ENCODE peak calls at places on chromosomes 1 and 21, in eight cellular contexts. Q is tibial artery, Y is brain microvascular endothelial cell, E is dorsolateral prefrontal cortex, M is esophagus squamous epithelium, I is cardiac muscle cell, G is neural crest cell, A is pancreas. K is an unnamed sample.

GRCh38 chr1:204634260-204634910 is 51.2 kb downstream of the LRRN2 start:
- DNase-seq in Q (no peak), Y (no peak), E (no peak), M (no peak), I (no peak), G (no peak), A (no peak), K (no peak)

GRCh38 chr1:200739499-200740290 is 1.0 kb downstream of the CAMSAP2 start:
- DNase-seq in Q (peak), Y (no peak), E (no peak), M (no peak), I (peak), G (peak), A (peak), K (no peak)

GRCh38 chr1:32868085-32868484 is 2.6 kb downstream of the FNDC5 start:
- DNase-seq in Q (no peak), Y (no peak), E (no peak), M (no peak), I (no peak), G (no peak), A (no peak), K (no peak)

GRCh38 chr1:233815357-233815756 is 89.1 kb upstream of the SLC35F3 start:
- DNase-seq in Q (no peak), Y (no peak), E (no peak), M (no peak), I (no peak), G (no peak), A (no peak), K (no peak)

GRCh38 chr21:41399401-41399800 is 26.6 kb upstream of the MX1 start:
- DNase-seq in Q (no peak), Y (no peak), E (no peak), M (no peak), I (no peak), G (no peak), A (no peak), K (no peak)

GRCh38 chr1:195717651-195718050 is 890.6 kb downstream of the KCNT2 start:
- DNase-seq in Q (no peak), Y (no peak), E (no peak), M (no peak), I (peak), G (no peak), A (no peak), K (peak)

GRCh38 chr1:43530483-43531452 is at the start of gene PTPRF:
- DNase-seq in Q (no peak), Y (no peak), E (peak), M (no peak), I (peak), G (peak), A (peak), K (peak)

GRCh38 chr1:24381256-24381655 is 32.3 kb downstream of the STPG1 start:
- DNase-seq in Q (no peak), Y (no peak), E (no peak), M (no peak), I (no peak), G (no peak), A (no peak), K (no peak)

GRCh38 chr1:203668401-203668800 is 41.8 kb downstream of the ATP2B4 start:
- DNase-seq in Q (no peak), Y (no peak), E (no peak), M (no peak), I (no peak), G (no peak), A (no peak), K (no peak)

GRCh38 chr1:151196292-151196800 is 2.0 kb upstream of the PIP5K1A start:
- DNase-seq in Q (peak), Y (peak), E (peak), M (no peak), I (peak), G (peak), A (peak), K (peak)

GRCh38 chr1:162487241-162487640 is 10.4 kb upstream of the UHMK1 start:
- DNase-seq in Q (no peak), Y (no peak), E (no peak), M (no peak), I (no peak), G (no peak), A (no peak), K (no peak)

GRCh38 chr1:6207921-6208320 is 2.0 kb downstream of the RNF207 start:
- DNase-seq in Q (no peak), Y (no peak), E (no peak), M (no peak), I (no peak), G (no peak), A (no peak), K (no peak)

GRCh38 chr1:6211731-6212130 is 5.8 kb downstream of the RNF207 start:
- DNase-seq in Q (no peak), Y (no peak), E (no peak), M (no peak), I (no peak), G (no peak), A (no peak), K (no peak)

GRCh38 chr1:6210606-6211355 is 4.9 kb downstream of the RNF207 start:
- DNase-seq in Q (no peak), Y (no peak), E (no peak), M (no peak), I (no peak), G (no peak), A (no peak), K (no peak)

GRCh38 chr1:6208723-6209660 is 3.1 kb downstream of the RNF207 start:
- DNase-seq in Q (no peak), Y (no peak), E (peak), M (no peak), I (peak), G (peak), A (peak), K (peak)

DNA sequence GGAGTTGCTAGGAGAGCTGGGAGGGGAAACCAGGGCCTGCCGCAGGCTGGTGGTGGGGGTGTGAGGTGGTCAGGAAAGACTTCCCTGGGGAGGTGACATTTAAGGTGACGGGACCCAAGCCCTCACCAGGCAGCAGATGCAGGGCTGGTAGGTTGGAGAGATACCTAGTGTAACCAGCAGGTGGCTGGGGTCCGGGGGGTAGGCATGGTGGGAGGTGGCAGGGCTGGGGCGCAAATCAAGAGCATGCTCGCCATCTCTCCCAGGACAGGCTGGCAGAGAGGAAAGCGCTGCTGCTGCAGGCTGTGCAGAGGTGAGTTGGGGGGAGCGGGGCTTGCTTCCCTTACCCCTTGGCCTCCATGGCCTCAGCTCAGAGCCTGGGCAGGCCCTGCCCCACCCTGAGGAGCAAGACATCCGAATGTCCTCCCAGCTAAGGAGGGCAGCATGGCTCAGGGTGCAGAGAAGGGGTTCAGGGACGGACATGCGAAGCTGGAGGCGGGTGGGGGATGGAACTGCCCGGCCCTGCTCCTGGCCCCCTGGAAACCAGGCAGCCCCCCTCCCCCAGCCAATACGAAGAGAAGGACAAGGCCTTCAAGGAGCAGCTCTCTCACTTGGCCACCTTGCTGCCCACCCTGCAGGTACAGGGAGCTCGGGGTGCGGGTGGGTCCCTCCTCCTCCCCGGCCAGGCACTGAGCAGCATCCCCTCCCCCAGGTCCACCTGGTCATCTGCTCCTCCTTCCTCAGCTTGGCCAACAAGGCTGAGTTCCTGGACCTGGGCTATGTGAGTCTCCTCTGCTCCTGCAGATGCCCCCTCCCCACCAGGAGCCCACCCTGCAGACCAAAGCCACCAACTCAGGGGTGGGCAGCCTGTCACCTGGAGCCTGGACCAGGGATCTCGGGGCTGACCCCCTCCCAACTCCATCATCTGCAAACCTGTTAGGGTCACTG is 4.0 kb downstream of the RNF207 start:
- DNase-seq in Q (no peak), Y (no peak), E (no peak), M (no peak), I (no peak), G (peak), A (no peak), K (no peak)
- TF ChIP-seq CTCF in Q (no peak), Y (peak), E (no peak), M (no peak), I (no peak), G (no peak), A (no peak), K (no peak)

DNA sequence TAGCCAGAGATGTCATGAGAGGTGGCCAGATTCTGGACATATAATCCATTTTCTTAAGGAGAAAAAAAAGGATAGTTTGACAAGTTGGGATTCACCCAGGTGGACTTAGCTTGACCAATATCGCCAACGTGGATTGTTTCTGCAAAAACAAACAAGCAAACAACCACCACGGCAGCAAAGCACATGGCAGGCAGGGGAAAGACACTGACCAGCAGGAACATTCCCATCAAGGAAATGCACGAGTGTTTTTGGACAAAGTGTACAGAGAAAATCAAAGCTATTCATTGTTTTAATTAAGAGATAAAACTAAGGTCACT is 9.1 kb upstream of the PLA2G2C start:
- DNase-seq in Q (no peak), Y (no peak), E (no peak), M (no peak), I (no peak), G (no peak), A (no peak), K (no peak)
- TF ChIP-seq CTCF in Q (no peak), Y (no peak), E (no peak), M (no peak), I (no peak), G (peak), A (no peak), K (no peak)

GRCh38 chr1:8263806-8264205 is 54.1 kb upstream of the SLC45A1 start:
- DNase-seq in Q (no peak), Y (no peak), E (no peak), M (no peak), I (no peak), G (no peak), A (no peak), K (no peak)

GRCh38 chr1:8259498-8260290 is 58.2 kb upstream of the SLC45A1 start:
- DNase-seq in Q (peak), Y (peak), E (no peak), M (no peak), I (peak), G (no peak), A (peak), K (peak)

GRCh38 chr1:8256321-8256720 is 61.6 kb upstream of the SLC45A1 start:
- DNase-seq in Q (no peak), Y (no peak), E (no peak), M (no peak), I (no peak), G (no peak), A (no peak), K (no peak)

GRCh38 chr1:8257621-8258020 is 60.3 kb upstream of the SLC45A1 start:
- DNase-seq in Q (no peak), Y (no peak), E (no peak), M (no peak), I (no peak), G (no peak), A (no peak), K (no peak)

DNA sequence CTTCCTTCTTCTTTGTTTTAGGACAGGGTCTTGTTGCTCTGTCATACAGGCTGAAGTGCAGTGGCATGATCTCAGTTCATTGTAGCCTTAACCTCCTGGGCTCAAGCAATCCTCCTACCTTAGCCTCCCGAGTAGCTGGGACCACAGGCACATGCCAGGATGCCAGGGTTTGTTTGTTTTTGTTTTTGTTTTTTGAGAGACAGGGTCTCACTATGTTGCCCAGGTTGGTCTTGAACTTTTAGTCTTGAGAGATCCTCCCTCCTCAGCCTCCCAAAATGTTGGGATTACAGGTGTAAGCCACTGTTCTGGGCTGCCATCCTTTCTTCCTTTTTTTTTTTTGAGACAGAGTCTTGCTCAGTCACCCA is 56.5 kb upstream of the SLC45A1 start:
- DNase-seq in Q (no peak), Y (no peak), E (no peak), M (no peak), I (no peak), G (no peak), A (no peak), K (no peak)
- TF ChIP-seq CTCF in Q (no peak), Y (no peak), E (no peak), M (no peak), I (no peak), G (no peak), A (no peak), K (no peak)

DNA sequence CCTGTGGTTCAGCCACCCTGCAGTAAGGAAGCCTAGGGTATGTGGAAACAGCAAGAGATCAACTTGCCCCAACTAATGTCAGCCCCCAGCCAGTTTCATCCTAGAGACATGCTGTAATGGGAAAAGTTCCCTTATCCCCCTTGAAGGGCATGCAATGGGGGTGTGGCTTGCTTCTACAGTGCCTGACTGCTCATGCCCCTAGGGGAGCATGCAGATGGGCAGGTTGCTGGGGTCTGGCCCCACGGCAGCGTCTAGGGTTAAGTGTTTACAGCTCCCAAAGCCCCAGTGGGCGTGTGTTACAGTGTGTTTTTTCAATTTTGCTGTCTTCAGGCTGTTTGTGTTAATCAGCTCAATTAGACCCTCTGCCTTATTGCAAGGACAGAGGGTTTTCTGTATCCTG is 1105.9 kb downstream of the AMY1C start:
- DNase-seq in Q (no peak), Y (no peak), E (no peak), M (no peak), I (no peak), G (no peak), A (no peak), K (no peak)
- TF ChIP-seq CTCF in Q (no peak), Y (no peak), E (no peak), M (no peak), I (no peak), G (no peak), A (no peak), K (no peak)

DNA sequence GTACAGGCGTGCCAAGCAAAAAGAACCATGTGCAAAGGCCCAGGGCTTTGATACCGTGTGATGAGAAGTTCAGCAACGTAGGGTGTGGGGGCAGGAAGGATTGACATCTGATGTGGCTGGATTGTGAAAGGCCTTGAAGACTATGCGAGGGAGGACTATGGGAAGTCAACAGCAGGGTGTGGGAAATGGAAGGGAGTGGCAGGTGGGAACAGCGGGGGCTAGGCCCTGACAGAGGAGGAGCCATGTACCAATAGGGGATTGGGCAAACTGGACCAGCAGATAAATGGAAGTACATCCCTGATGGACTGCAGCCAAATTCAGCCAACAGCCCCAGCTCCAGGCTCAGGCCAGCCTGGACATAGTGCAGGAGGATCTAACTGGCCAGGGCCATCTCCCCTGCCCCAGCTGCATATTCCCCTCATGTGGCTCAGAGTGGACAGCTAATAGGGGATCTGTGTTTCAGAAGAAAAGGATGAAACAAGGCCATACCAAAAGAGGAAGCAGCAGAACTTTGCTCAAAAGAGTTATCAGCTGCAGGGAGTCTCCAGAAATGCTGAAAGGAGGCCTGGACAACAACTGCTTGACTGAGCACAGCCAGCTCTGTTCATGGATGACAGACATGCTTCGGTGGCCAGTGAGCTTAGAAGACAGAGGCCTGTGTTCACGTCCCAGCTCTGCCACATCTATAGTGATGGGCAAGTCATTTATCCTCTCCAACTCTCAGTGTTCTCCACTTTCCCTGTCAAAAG is 140.2 kb upstream of the SGIP1 start:
- DNase-seq in Q (no peak), Y (no peak), E (no peak), M (no peak), I (no peak), G (no peak), A (no peak), K (no peak)
- TF ChIP-seq CTCF in Q (no peak), Y (no peak), E (no peak), M (no peak), I (no peak), G (no peak), A (no peak), K (no peak)

GRCh38 chr1:170068923-170069322 is 5.6 kb downstream of the KIFAP3 start:
- DNase-seq in Q (no peak), Y (no peak), E (no peak), M (no peak), I (no peak), G (no peak), A (no peak), K (no peak)

GRCh38 chr1:170063109-170063826 is 11.2 kb downstream of the KIFAP3 start:
- DNase-seq in Q (no peak), Y (peak), E (no peak), M (no peak), I (no peak), G (no peak), A (no peak), K (peak)

GRCh38 chr1:170071378-170071777 is 3.1 kb downstream of the KIFAP3 start:
- DNase-seq in Q (no peak), Y (no peak), E (no peak), M (no peak), I (no peak), G (no peak), A (no peak), K (no peak)

GRCh38 chr1:170067253-170067819 is 7.2 kb downstream of the KIFAP3 start:
- DNase-seq in Q (no peak), Y (peak), E (no peak), M (no peak), I (peak), G (no peak), A (no peak), K (no peak)
- TF ChIP-seq CTCF in Q (no peak), Y (no peak), E (no peak), M (no peak), I (no peak), G (no peak), A (no peak), K (no peak)

K was measured in foreskin fibroblast.